ENCODE peak calls at places on chromosomes 12 and 14, in five cellular contexts. H is fibroblast of pulmonary artery, W is body of pancreas, Z is lower lobe of right lung, F is progenitor cell of endocrine pancreas. O is an unnamed sample.

GRCh38 chr12:45743247-45743646 is 13.7 kb downstream of the ARID2 start:
- DNase-seq in H (no peak), W (no peak), Z (no peak), F (no peak), O (no peak)

GRCh38 chr12:118055144-118055557 is 5.8 kb downstream of the WSB2 start:
- DNase-seq in H (peak; percentile 48), W (peak; percentile 45), Z (peak; percentile 61), F (no peak), O (peak; percentile 29)

GRCh38 chr12:81520064-81520945 is 238.8 kb downstream of the PPFIA2 start:
- DNase-seq in H (no peak), W (no peak), Z (no peak), F (no peak), O (no peak)

GRCh38 chr14:91429385-91429784 is 11.8 kb upstream of the CCDC88C start:
- DNase-seq in H (no peak), W (no peak), Z (no peak), F (no peak), O (no peak)

GRCh38 chr12:18861287-18861858 is 123.5 kb downstream of the CAPZA3 start:
- DNase-seq in H (peak; percentile 62), W (no peak), Z (no peak), F (no peak), O (no peak)

GRCh38 chr14:103581954-103582703 is 19.4 kb downstream of the COA8 start:
- DNase-seq in H (no peak), W (no peak), Z (no peak), F (no peak), O (no peak)

GRCh38 chr14:39875028-39875427 is 442.8 kb upstream of the FBXO33 start:
- DNase-seq in H (no peak), W (no peak), Z (no peak), F (no peak), O (no peak)

GRCh38 chr12:124002021-124002640 is 29.1 kb downstream of the ZNF664 start:
- DNase-seq in H (peak; percentile 30), W (no peak), Z (no peak), F (no peak), O (no peak)

GRCh38 chr14:79011091-79011919 is 841.1 kb downstream of the NRXN3 start:
- DNase-seq in H (peak; percentile 64), W (peak; percentile 11), Z (no peak), F (no peak), O (peak; percentile 18)

GRCh38 chr12:100955139-100955538 is 160.6 kb downstream of the ANO4 start:
- DNase-seq in H (peak; percentile 72), W (no peak), Z (no peak), F (no peak), O (no peak)

GRCh38 chr14:23933706-23934105 is 19.9 kb upstream of the DHRS4 start:
- DNase-seq in H (no peak), W (no peak), Z (no peak), F (no peak), O (no peak)

GRCh38 chr12:130162267-130162666 is at the start of gene FZD10:
- DNase-seq in H (no peak), W (no peak), Z (no peak), F (peak; percentile 35), O (no peak)

GRCh38 chr12:1767407-1768090 is 52.8 kb upstream of the LRTM2 start:
- DNase-seq in H (no peak), W (no peak), Z (no peak), F (no peak), O (no peak)

GRCh38 chr12:20524113-20524512 is 155.8 kb downstream of the PDE3A start:
- DNase-seq in H (no peak), W (no peak), Z (no peak), F (no peak), O (no peak)

GRCh38 chr14:69558774-69559173 is 15.9 kb downstream of the CCDC177 start:
- DNase-seq in H (no peak), W (no peak), Z (no peak), F (no peak), O (no peak)

GRCh38 chr12:109723311-109723791 is 9.7 kb downstream of the FAM222A start:
- DNase-seq in H (no peak), W (peak; percentile 81), Z (peak; percentile 40), F (no peak), O (no peak)

GRCh38 chr14:64692597-64693350 is 11.4 kb upstream of the PLEKHG3 start:
- DNase-seq in H (no peak), W (peak; percentile 10), Z (no peak), F (no peak), O (no peak)

GRCh38 chr12:117762143-117762542 is 206.6 kb downstream of the KSR2 start:
- DNase-seq in H (no peak), W (no peak), Z (no peak), F (no peak), O (no peak)

GRCh38 chr14:68113328-68113930 is 293.9 kb downstream of the RAD51B start:
- DNase-seq in H (peak; percentile 53), W (no peak), Z (no peak), F (no peak), O (no peak)

O was measured in tibial nerve.